ENCODE peak calls at places on chromosomes 2 and 18, in six cellular contexts. One of them, this sample, is unnamed. For H3K9me2, the result is how much of the 10 kb centered on the place peaks cover.

GRCh38 chr2:128369126-128369555 is 50.5 kb upstream of the HS6ST1 start:
- DNase-seq in HCT116: no peak
- DNase-seq in SK-N-SH: no peak
- DNase-seq in PC-9: no peak
- DNase-seq in hepatocyte: no peak
- DNase-seq in GM23338: peak
- DNase-seq in this sample: no peak

GRCh38 chr2:182301093-182301492 is 125.7 kb downstream of the PDE1A start:
- DNase-seq in hepatocyte: no peak
- DNase-seq in SK-N-SH: no peak
- DNase-seq in PC-9: no peak
- DNase-seq in HCT116: no peak
- DNase-seq in GM23338: no peak
- DNase-seq in this sample: peak

GRCh38 chr2:85255456-85255812 is 72.4 kb downstream of the TGOLN2 start:
- DNase-seq in hepatocyte: no peak
- DNase-seq in GM23338: peak
- DNase-seq in SK-N-SH: peak
- DNase-seq in HCT116: no peak
- DNase-seq in PC-9: no peak
- DNase-seq in this sample: no peak

GRCh38 chr2:17086990-17087389 is 421.4 kb upstream of the CYRIA start:
- DNase-seq in PC-9: no peak
- DNase-seq in HCT116: no peak
- DNase-seq in SK-N-SH: no peak
- DNase-seq in GM23338: no peak
- DNase-seq in hepatocyte: no peak
- DNase-seq in this sample: no peak

GRCh38 chr18:22703883-22704626 is 229.1 kb upstream of the RBBP8 start:
- DNase-seq in SK-N-SH: peak
- DNase-seq in HCT116: peak
- DNase-seq in PC-9: peak
- DNase-seq in GM23338: peak
- DNase-seq in hepatocyte: peak
- DNase-seq in this sample: peak

GRCh38 chr2:127208313-127208712 is 11.8 kb downstream of the CYP27C1 start:
- DNase-seq in PC-9: peak
- DNase-seq in GM23338: peak
- DNase-seq in hepatocyte: peak
- DNase-seq in SK-N-SH: no peak
- DNase-seq in HCT116: no peak
- DNase-seq in this sample: peak

GRCh38 chr18:76446746-76447267 is 48.2 kb downstream of the ZNF516 start:
- DNase-seq in hepatocyte: no peak
- DNase-seq in PC-9: no peak
- DNase-seq in GM23338: no peak
- DNase-seq in HCT116: no peak
- DNase-seq in SK-N-SH: no peak
- DNase-seq in this sample: no peak

GRCh38 chr2:217650716-217651360 is 352.0 kb downstream of the TNS1 start:
- DNase-seq in SK-N-SH: peak
- DNase-seq in HCT116: peak
- DNase-seq in PC-9: no peak
- DNase-seq in hepatocyte: peak
- DNase-seq in GM23338: peak
- DNase-seq in this sample: peak

GRCh38 chr18:73316513-73316912 is 448.7 kb upstream of the NETO1 start:
- DNase-seq in GM23338: no peak
- DNase-seq in hepatocyte: no peak
- DNase-seq in SK-N-SH: no peak
- DNase-seq in PC-9: no peak
- DNase-seq in HCT116: no peak
- DNase-seq in this sample: peak

GRCh38 chr2:26757873-26758789 is 6.0 kb upstream of the SLC35F6 start:
- DNase-seq in PC-9: peak
- DNase-seq in SK-N-SH: peak
- DNase-seq in GM23338: peak
- DNase-seq in hepatocyte: peak
- DNase-seq in HCT116: peak
- DNase-seq in this sample: peak

GRCh38 chr2:2234398-2234797 is 96.7 kb downstream of the MYT1L start:
- DNase-seq in GM23338: peak
- DNase-seq in hepatocyte: no peak
- DNase-seq in PC-9: no peak
- DNase-seq in SK-N-SH: no peak
- DNase-seq in HCT116: no peak
- DNase-seq in this sample: no peak

GRCh38 chr2:150939087-150939486 is 322.6 kb downstream of the RBM43 start:
- DNase-seq in SK-N-SH: no peak
- DNase-seq in hepatocyte: no peak
- DNase-seq in PC-9: no peak
- DNase-seq in GM23338: peak
- DNase-seq in HCT116: no peak
- DNase-seq in this sample: no peak

GRCh38 chr2:184879671-184880070 is 281.3 kb downstream of the ZNF804A start:
- DNase-seq in GM23338: no peak
- DNase-seq in hepatocyte: no peak
- DNase-seq in SK-N-SH: no peak
- DNase-seq in HCT116: no peak
- DNase-seq in PC-9: no peak
- DNase-seq in this sample: peak

GRCh38 chr2:257842-258241 is 6.0 kb downstream of the SH3YL1 start:
- DNase-seq in HCT116: no peak
- DNase-seq in hepatocyte: no peak
- DNase-seq in GM23338: no peak
- DNase-seq in PC-9: no peak
- DNase-seq in SK-N-SH: no peak
- DNase-seq in this sample: no peak

GRCh38 chr2:257429-257828 is 6.4 kb downstream of the SH3YL1 start:
- DNase-seq in GM23338: no peak
- DNase-seq in PC-9: no peak
- DNase-seq in hepatocyte: no peak
- DNase-seq in HCT116: no peak
- DNase-seq in SK-N-SH: no peak
- DNase-seq in this sample: no peak

GRCh38 chr2:254231-254630 is 9.6 kb downstream of the SH3YL1 start:
- DNase-seq in HCT116: no peak
- DNase-seq in hepatocyte: no peak
- DNase-seq in PC-9: no peak
- DNase-seq in GM23338: no peak
- DNase-seq in SK-N-SH: no peak
- DNase-seq in this sample: no peak

GRCh38 chr2:255195-255594 is 8.6 kb downstream of the SH3YL1 start:
- DNase-seq in SK-N-SH: no peak
- DNase-seq in hepatocyte: no peak
- DNase-seq in GM23338: no peak
- DNase-seq in PC-9: no peak
- DNase-seq in HCT116: no peak
- DNase-seq in this sample: no peak

GRCh38 chr2:256094-256493 is 7.7 kb downstream of the SH3YL1 start:
- DNase-seq in HCT116: no peak
- DNase-seq in GM23338: no peak
- DNase-seq in SK-N-SH: no peak
- DNase-seq in hepatocyte: no peak
- DNase-seq in PC-9: no peak
- DNase-seq in this sample: no peak
- H3K9me2 ChIP-seq in HCT116: under half
- H3K9me2 ChIP-seq in GM23338: under half
- H3K9me2 ChIP-seq in SK-N-SH: under half
- H3K9me2 ChIP-seq in hepatocyte: under half
- H3K9me2 ChIP-seq in PC-9: under half
- H3K9me2 ChIP-seq in this sample: under half

DNA sequence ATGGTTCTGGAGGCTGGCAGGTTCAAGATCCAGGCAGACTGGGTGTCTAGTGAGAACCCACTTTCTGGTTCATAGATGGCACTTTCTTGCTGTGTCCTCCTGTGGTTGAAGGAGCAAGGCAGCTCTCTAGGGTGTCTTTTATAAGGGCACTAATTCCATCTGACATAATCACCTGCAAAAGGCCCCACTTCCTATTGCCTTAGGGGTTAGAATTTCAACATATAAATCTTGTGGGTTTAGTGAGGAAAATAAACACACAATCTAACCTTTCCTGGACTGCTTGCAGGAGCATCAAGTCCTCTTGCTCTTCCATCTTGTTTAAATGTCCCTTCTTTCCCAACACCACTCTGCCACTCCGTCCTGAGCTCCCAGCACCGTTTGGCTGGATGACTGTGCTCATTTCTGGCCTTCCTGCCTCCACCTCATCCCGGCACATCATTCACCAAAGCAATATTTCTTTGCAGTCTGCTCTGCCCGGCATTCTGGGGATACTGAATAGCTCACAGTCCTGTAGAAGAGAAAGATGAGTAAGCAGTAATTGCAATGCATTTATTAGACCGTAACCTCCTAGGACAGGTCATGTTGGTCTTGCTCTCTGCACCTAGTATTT is 247.9 kb downstream of the BCL2 start:
- DNase-seq in PC-9: peak
- DNase-seq in SK-N-SH: no peak
- DNase-seq in GM23338: no peak
- DNase-seq in hepatocyte: no peak
- DNase-seq in HCT116: no peak
- DNase-seq in this sample: peak
- H2AFZ ChIP-seq in PC-9: peak
- H2AFZ ChIP-seq in SK-N-SH: no peak
- H2AFZ ChIP-seq in GM23338: no peak
- H2AFZ ChIP-seq in hepatocyte: no peak
- H2AFZ ChIP-seq in HCT116: no peak
- H2AFZ ChIP-seq in this sample: no peak

DNA sequence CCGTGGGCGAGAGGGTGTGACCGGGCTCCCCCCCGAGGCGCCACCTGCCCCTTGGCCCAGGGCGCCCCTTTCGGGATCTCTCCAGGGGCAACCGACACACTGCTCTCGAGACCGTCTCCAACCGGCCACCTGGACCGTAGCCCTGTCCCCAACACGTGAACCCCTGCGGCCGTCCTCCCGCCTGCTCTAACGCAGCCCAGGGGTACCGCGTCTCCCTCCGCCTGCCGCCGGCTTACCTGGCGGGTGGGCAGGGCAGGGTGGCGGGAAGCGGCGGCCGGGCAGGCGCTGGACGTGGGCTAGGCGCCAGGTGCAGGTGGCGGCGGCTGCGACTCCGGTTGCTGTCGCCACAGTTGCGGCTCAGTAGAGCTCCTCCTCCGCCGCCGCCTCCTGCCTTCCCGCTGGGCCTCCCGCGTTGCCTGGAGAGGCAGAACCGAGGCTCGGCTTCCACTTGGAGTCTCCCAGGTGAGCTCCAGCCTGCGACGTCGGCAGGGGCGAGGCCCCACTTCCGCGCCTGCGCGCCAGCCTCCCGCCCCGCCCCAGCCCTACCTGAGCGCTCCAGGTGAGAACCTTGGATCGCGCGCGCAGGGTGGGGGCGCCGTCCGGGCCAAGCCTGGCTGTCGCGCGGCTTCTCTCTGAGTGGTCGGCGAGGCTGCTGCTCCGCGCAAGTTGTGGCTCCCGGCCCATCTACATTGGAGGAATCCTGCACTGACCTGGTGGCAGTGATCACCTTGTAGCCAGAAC is at the start of gene GALNT3:
- DNase-seq in PC-9: peak
- DNase-seq in HCT116: peak
- DNase-seq in hepatocyte: peak
- DNase-seq in GM23338: peak
- DNase-seq in SK-N-SH: peak
- DNase-seq in this sample: peak
- TF ChIP-seq CTCF in PC-9: no peak
- TF ChIP-seq CTCF in HCT116: no peak
- TF ChIP-seq CTCF in hepatocyte: no peak
- TF ChIP-seq CTCF in GM23338: no peak
- TF ChIP-seq CTCF in SK-N-SH: no peak
- TF ChIP-seq CTCF in this sample: no peak

GRCh38 chr18:58544179-58544578 is 84.7 kb downstream of the ALPK2 start:
- DNase-seq in HCT116: no peak
- DNase-seq in SK-N-SH: no peak
- DNase-seq in hepatocyte: no peak
- DNase-seq in GM23338: no peak
- DNase-seq in PC-9: no peak
- DNase-seq in this sample: peak
- H3K9me2 ChIP-seq in HCT116: under half
- H3K9me2 ChIP-seq in SK-N-SH: under half
- H3K9me2 ChIP-seq in hepatocyte: under half
- H3K9me2 ChIP-seq in GM23338: under half
- H3K9me2 ChIP-seq in PC-9: under half
- H3K9me2 ChIP-seq in this sample: under half

GRCh38 chr2:176455865-176456291 is 186.6 kb downstream of the MTX2 start:
- DNase-seq in PC-9: no peak
- DNase-seq in SK-N-SH: peak
- DNase-seq in GM23338: peak
- DNase-seq in HCT116: no peak
- DNase-seq in hepatocyte: peak
- DNase-seq in this sample: no peak
- H2AFZ ChIP-seq in PC-9: no peak
- H2AFZ ChIP-seq in SK-N-SH: no peak
- H2AFZ ChIP-seq in GM23338: no peak
- H2AFZ ChIP-seq in HCT116: no peak
- H2AFZ ChIP-seq in hepatocyte: no peak
- H2AFZ ChIP-seq in this sample: no peak

DNA sequence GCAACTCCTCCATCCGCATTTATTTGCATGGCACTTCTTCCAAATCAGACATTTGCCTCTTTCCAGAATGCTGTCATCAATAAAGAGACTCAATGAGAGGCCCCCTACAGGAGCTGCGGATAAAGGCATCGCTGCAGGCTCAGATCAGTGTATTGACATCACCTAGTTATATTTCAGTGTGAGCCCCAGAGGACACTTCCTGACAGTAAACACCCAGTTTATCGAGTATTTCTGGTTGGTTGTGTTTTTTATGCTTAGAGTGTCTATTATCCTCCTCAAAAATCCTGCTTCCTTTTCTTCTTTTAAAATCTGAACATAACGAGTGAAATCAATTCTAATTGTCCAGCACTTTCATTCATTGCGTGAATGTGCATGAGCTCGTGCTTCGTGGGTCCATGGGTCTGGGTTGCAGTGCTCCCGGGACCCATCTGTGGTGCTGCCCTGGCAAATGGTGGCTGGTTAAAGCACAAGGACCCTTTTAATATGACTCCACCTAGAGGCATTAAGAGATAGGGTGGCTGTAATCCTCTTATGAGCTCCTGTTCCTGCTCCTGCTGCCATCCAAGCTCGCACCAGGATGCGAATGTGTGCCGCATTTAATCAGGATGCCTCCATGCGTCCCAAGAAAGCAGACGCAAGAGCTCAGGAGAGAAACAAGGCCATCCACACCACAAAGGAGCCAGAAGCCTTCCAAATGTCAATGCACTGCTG is 38.9 kb downstream of the NRP2 start:
- DNase-seq in hepatocyte: no peak
- DNase-seq in HCT116: no peak
- DNase-seq in SK-N-SH: no peak
- DNase-seq in GM23338: peak
- DNase-seq in PC-9: no peak
- DNase-seq in this sample: peak
- TF ChIP-seq CTCF in hepatocyte: no peak
- TF ChIP-seq CTCF in HCT116: peak
- TF ChIP-seq CTCF in SK-N-SH: peak
- TF ChIP-seq CTCF in GM23338: peak
- TF ChIP-seq CTCF in PC-9: peak
- TF ChIP-seq CTCF in this sample: peak